ENCODE peak calls at places on chromosome 14, in six cellular contexts. K is mesenchymal stem cell, Z is HepG2, Q is IMR-90, A is OCI-LY7, Y is GM12878. F is an unnamed sample.

GRCh38 chr14:65259000-65259399 is 153.5 kb upstream of the FUT8 start:
- DNase-seq in K (no peak), Z (no peak), Q (no peak), A (no peak), Y (no peak), F (no peak)

GRCh38 chr14:61977217-61977616 is 215.0 kb downstream of the SNAPC1 start:
- DNase-seq in K (no peak), Z (no peak), Q (peak), A (no peak), Y (no peak), F (no peak)

GRCh38 chr14:57987596-57988300 is 121.9 kb upstream of the SLC35F4 start:
- DNase-seq in K (no peak), Z (no peak), Q (no peak), A (no peak), Y (no peak), F (no peak)

GRCh38 chr14:60622210-60622919 is 26.9 kb downstream of the SIX1 start:
- DNase-seq in K (no peak), Z (no peak), Q (peak), A (no peak), Y (no peak), F (no peak)

GRCh38 chr14:55454264-55455151 is 14.1 kb upstream of the TBPL2 start:
- DNase-seq in K (peak), Z (peak), Q (peak), A (no peak), Y (no peak), F (peak)

GRCh38 chr14:104284107-104284592 is 145.8 kb downstream of the KIF26A start:
- DNase-seq in K (no peak), Z (no peak), Q (no peak), A (no peak), Y (no peak), F (no peak)

GRCh38 chr14:103023881-103024473 is 33.4 kb downstream of the CDC42BPB start:
- DNase-seq in K (peak), Z (no peak), Q (peak), A (no peak), Y (no peak), F (no peak)

GRCh38 chr14:51978566-51979398 is 10.6 kb upstream of the RTRAF start:
- DNase-seq in K (peak), Z (peak), Q (peak), A (peak), Y (peak), F (peak)

GRCh38 chr14:39174560-39175444 is at the start of gene PNN:
- DNase-seq in K (peak), Z (peak), Q (peak), A (peak), Y (peak), F (peak)

GRCh38 chr14:39169541-39169900 is 612 bp downstream of the TRAPPC6B start:
- DNase-seq in K (no peak), Z (no peak), Q (no peak), A (no peak), Y (no peak), F (peak)

GRCh38 chr14:39175445-39176262 is 600 bp downstream of the PNN start:
- DNase-seq in K (no peak), Z (peak), Q (peak), A (peak), Y (no peak), F (peak)

GRCh38 chr14:39176263-39177167 is 1.5 kb downstream of the PNN start:
- DNase-seq in K (no peak), Z (no peak), Q (no peak), A (no peak), Y (no peak), F (no peak)

GRCh38 chr14:39173198-39173597 is 1.9 kb upstream of the PNN start:
- DNase-seq in K (no peak), Z (no peak), Q (no peak), A (no peak), Y (no peak), F (no peak)
- H2AFZ ChIP-seq in K (no peak), Z (no peak), Q (no peak), A (no peak), Y (no peak), F (no peak)

GRCh38 chr14:54395284-54395683 is 1.5 kb upstream of the CDKN3 start:
- DNase-seq in K (no peak), Z (no peak), Q (no peak), A (no peak), Y (no peak), F (no peak)

GRCh38 chr14:54395716-54396115 is 1.1 kb upstream of the CDKN3 start:
- DNase-seq in K (no peak), Z (no peak), Q (no peak), A (no peak), Y (no peak), F (no peak)

GRCh38 chr14:54398028-54398368 is 1.2 kb downstream of the CDKN3 start:
- DNase-seq in K (no peak), Z (no peak), Q (no peak), A (peak), Y (no peak), F (no peak)

GRCh38 chr14:54396183-54396492 is 669 bp upstream of the CDKN3 start:
- DNase-seq in K (no peak), Z (no peak), Q (no peak), A (no peak), Y (no peak), F (no peak)

DNA sequence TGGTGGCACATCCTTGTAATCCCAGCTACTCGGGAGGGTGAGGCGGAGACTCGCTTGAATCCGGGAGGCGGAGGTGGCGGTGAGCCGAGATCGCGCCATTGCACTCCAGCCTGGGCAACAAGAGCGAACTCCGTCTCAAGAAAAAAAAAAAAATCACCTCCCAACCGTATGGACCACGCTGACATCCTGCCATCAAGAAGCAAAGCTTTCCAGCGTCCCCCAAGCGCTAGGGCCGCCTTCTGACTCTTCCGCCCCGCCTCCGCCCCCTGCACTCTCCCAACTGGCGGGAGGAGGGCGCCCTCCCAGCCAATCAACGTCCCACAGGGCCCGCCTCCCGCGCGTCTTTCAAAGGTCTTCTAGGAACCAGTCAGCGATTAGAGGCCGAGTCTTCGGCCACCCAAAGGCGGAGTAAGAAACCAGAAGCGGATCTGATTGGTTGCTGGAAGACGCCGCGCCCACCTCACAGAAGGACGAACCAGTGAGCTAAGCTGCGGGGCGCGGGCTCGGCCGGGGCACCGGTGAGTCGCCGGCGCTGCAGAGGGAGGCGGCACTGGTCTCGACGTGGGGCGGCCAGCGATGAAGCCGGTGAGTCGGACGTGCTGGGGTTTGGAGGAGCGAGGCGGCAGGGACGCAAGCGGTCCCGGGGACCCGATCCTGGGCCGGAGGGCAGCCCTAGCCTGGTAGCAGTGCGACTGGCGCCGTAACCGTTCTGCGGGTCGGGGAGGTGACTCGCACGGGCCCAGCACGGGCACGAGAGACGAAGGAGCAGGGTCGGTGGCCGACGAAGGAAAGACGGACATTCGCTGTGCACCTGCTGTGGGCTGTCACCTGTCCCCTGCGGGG is at the start of gene CDKN3:
- DNase-seq in K (peak), Z (peak), Q (peak), A (peak), Y (peak), F (peak)
- H2AFZ ChIP-seq in K (peak), Z (no peak), Q (peak), A (peak), Y (peak), F (peak)

GRCh38 chr14:77923131-77923933 is 123.4 kb downstream of the ADCK1 start:
- DNase-seq in K (no peak), Z (no peak), Q (no peak), A (no peak), Y (no peak), F (no peak)
- H2AFZ ChIP-seq in K (no peak), Z (no peak), Q (no peak), A (no peak), Y (no peak), F (no peak)

GRCh38 chr14:24194873-24195185 is 412 bp downstream of the TM9SF1 start:
- DNase-seq in K (no peak), Z (no peak), Q (no peak), A (no peak), Y (no peak), F (no peak)
- H2AFZ ChIP-seq in K (no peak), Z (no peak), Q (peak), A (peak), Y (peak), F (peak)

DNA sequence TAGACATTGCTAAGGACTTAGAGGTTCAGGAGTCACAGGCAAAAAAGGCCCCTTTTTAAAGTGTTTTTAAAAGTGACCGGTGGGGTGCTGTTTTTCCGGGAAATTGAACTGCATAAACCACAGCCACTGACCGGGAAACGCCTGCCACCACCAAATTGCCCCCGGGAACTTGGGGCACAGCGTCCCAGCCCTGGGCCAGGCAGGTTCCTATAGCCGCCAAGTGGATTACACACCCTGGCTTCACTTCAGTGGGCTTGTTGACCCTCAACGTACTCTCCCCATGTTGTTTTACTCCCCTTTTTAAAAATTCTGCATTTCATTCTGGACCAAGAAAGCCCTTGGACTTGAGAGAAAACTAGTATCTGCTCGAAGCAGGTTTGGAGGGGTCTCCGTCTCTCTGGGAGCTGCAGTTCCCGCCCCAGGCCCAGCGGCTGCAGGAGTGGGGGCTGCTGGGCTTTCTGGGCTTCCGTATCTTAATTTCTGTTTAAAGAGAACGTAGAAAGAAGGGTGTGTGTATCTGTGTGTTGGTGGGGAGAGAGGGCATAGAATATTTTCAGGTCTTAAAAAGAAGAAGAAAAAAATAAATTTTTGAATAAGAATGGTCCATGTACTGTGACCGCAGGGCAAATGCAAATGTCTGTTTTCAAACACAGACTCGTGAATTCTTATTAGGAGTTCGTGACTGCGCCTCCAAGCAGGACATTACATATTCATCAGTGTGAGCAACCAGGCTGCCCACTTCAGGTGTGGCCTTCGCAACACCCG is 82.9 kb downstream of the PAPOLA start:
- DNase-seq in K (no peak), Z (no peak), Q (no peak), A (no peak), Y (no peak), F (no peak)
- H2AFZ ChIP-seq in K (no peak), Z (no peak), Q (no peak), A (no peak), Y (no peak), F (no peak)

GRCh38 chr14:74459289-74459946 is 33.4 kb upstream of the SYNDIG1L start:
- DNase-seq in K (peak), Z (peak), Q (peak), A (peak), Y (no peak), F (peak)
- H2AFZ ChIP-seq in K (no peak), Z (no peak), Q (peak), A (no peak), Y (no peak), F (peak)

GRCh38 chr14:26987734-26988363 is 390.0 kb upstream of the NOVA1 start:
- DNase-seq in K (no peak), Z (no peak), Q (no peak), A (no peak), Y (no peak), F (no peak)
- H2AFZ ChIP-seq in K (no peak), Z (no peak), Q (no peak), A (no peak), Y (no peak), F (no peak)

DNA sequence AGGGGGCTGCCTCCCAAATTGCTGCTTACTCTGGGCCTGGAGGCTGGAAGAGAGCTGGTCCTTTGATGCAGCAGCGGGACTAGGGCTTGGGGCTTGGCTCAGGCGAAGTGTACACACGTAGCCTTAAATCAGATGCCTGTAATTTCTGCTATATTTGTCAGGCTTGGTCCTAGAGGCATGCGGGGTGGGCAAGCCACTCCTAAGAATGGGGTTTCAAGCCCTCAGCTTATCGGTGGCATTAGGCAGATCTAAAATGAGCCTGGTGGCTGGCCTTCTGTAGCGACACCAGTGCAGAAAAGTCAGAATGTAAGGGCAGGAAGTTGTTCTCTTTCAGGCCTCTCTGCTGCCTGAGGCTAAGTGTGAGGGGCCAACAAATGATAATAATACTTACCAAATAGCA is 927 bp upstream of the SLC8A3 start:
- DNase-seq in K (no peak), Z (no peak), Q (no peak), A (no peak), Y (no peak), F (no peak)
- H2AFZ ChIP-seq in K (no peak), Z (no peak), Q (no peak), A (no peak), Y (no peak), F (no peak)

GRCh38 chr14:35333797-35334743 is 41.9 kb downstream of the PSMA6 start:
- DNase-seq in K (no peak), Z (peak), Q (no peak), A (no peak), Y (no peak), F (no peak)
- H2AFZ ChIP-seq in K (no peak), Z (peak), Q (peak), A (no peak), Y (no peak), F (peak)